ENCODE peak calls at places on chromosomes 5 and 9, in seven cellular contexts. U, Q, V, Y, G, I and S are unnamed samples.

GRCh38 chr9:131395027-131395744 is 1.3 kb downstream of the PRRC2B start:
- DNase-seq in Q (peak), V (peak), I (peak), U (no peak), G (no peak), Y (peak), S (no peak)

GRCh38 chr9:130938652-130939404 is at the start of gene FIBCD1:
- DNase-seq in G (no peak), I (peak), V (no peak), U (no peak), Y (peak), Q (no peak), S (no peak)

GRCh38 chr9:133888048-133888778 is 103.9 kb downstream of the VAV2 start:
- DNase-seq in V (no peak), G (no peak), Q (no peak), U (no peak), I (no peak), Y (peak), S (no peak)

GRCh38 chr5:74063346-74063745 is 437.4 kb downstream of the ARHGEF28 start:
- DNase-seq in I (peak), V (no peak), Q (no peak), Y (no peak), G (no peak), U (no peak), S (no peak)

GRCh38 chr5:170681013-170681433 is 102.5 kb upstream of the GABRP start:
- DNase-seq in V (no peak), Y (peak), G (no peak), I (peak), U (no peak), Q (no peak), S (no peak)

GRCh38 chr5:110073534-110073933 is 383.8 kb downstream of the MAN2A1 start:
- DNase-seq in I (no peak), U (no peak), Q (no peak), Y (no peak), G (no peak), V (no peak), S (no peak)

GRCh38 chr9:100619194-100619593 is 41.3 kb downstream of the CAVIN4 start:
- DNase-seq in I (no peak), V (no peak), U (no peak), Y (no peak), Q (no peak), G (no peak), S (no peak)

GRCh38 chr5:37738057-37738691 is 101.7 kb downstream of the GDNF start:
- DNase-seq in G (peak), Q (peak), Y (peak), U (peak), I (peak), V (no peak), S (peak)

GRCh38 chr9:78062710-78063109 is 31.1 kb upstream of the GNAQ start:
- DNase-seq in Y (no peak), I (no peak), Q (no peak), V (no peak), U (no peak), G (no peak), S (no peak)

GRCh38 chr9:99015448-99015847 is 71.7 kb downstream of the COL15A1 start:
- DNase-seq in V (no peak), Q (no peak), U (no peak), I (no peak), Y (no peak), G (no peak), S (no peak)

GRCh38 chr5:170192829-170193228 is 40.0 kb upstream of the C5orf58 start:
- DNase-seq in U (no peak), V (no peak), G (no peak), Q (no peak), Y (no peak), I (no peak), S (no peak)